ENCODE peak calls at places on chromosomes 16 and 17, in five cellular contexts. B is IMR-90, S is mesenchymal stem cell, A is PC-3, Q is mammary epithelial cell. X is an unnamed sample.

GRCh38 chr17:65678534-65678933 is 117.1 kb upstream of the AXIN2 start:
- DNase-seq in S (no peak), Q (no peak), B (no peak), A (no peak), X (peak; percentile 59)

GRCh38 chr16:46743232-46743719 is 4.9 kb downstream of the MYLK3 start:
- DNase-seq in Q (peak; percentile 6), B (peak; percentile 28), S (peak; percentile 26), A (no peak), X (no peak)

GRCh38 chr17:5769936-5770335 is 185.6 kb upstream of the NLRP1 start:
- DNase-seq in B (no peak), Q (no peak), S (no peak), A (no peak), X (no peak)

GRCh38 chr16:76535-77272 is 1.3 kb upstream of the MPG start:
- DNase-seq in B (peak; percentile 95), A (peak; percentile 74), S (peak; percentile 96), Q (peak; percentile 25), X (peak; percentile 81)

GRCh38 chr16:9422769-9423513 is 331.5 kb downstream of the HAPSTR1 start:
- DNase-seq in S (no peak), A (no peak), Q (no peak), B (no peak), X (no peak)

GRCh38 chr17:56305017-56305416 is 151.7 kb downstream of the ANKFN1 start:
- DNase-seq in S (no peak), Q (no peak), A (peak; percentile 11), B (no peak), X (no peak)

GRCh38 chr16:27273670-27274522 is 5.3 kb upstream of the NSMCE1 start:
- DNase-seq in Q (no peak), A (peak; percentile 52), B (peak; percentile 53), S (peak; percentile 41), X (no peak)

GRCh38 chr17:51029568-51030463 is 90.9 kb downstream of the SPAG9 start:
- DNase-seq in Q (no peak), A (no peak), B (peak; percentile 54), S (peak; percentile 71), X (peak; percentile 58)

GRCh38 chr17:31256936-31257335 is 40.1 kb downstream of the OMG start:
- DNase-seq in Q (no peak), A (no peak), S (no peak), B (no peak), X (no peak)

GRCh38 chr17:82750241-82750905 is 1.5 kb upstream of the TBCD start:
- DNase-seq in B (no peak), S (no peak), Q (no peak), A (no peak), X (no peak)

GRCh38 chr17:44766409-44767038 is 7.7 kb downstream of the ADAM11 start:
- DNase-seq in S (no peak), B (no peak), Q (no peak), A (no peak), X (no peak)

DNA sequence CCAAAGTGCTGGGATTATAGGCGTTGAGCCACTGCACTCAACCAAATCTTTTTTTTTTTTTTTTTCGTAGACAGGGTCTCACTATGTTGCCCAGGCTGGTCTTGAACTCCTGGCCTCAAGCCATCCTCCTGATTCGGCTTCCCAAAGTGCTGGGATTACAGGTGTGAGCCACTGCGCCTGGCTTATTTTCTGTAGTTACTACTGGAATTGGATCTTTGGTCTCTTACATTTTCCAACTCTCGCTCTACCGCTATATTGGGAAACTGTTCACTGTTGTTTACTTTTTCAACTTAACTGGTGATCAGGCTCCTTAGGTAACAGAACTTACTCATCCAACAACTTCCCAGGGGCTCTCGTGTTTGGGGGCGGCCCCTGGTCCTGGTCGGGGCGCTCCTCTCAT is 14.1 kb downstream of the ZNF200 start:
- DNase-seq in A (no peak), S (no peak), Q (no peak), B (no peak), X (no peak)
- H3K9me3 ChIP-seq in A (peaks cover 18% of the 10 kb centered on the region), S (peaks cover 66% of the 10 kb centered on the region), Q (peaks cover 36% of the 10 kb centered on the region), B (peaks cover 46% of the 10 kb centered on the region), X (peaks cover 57% of the 10 kb centered on the region)

DNA sequence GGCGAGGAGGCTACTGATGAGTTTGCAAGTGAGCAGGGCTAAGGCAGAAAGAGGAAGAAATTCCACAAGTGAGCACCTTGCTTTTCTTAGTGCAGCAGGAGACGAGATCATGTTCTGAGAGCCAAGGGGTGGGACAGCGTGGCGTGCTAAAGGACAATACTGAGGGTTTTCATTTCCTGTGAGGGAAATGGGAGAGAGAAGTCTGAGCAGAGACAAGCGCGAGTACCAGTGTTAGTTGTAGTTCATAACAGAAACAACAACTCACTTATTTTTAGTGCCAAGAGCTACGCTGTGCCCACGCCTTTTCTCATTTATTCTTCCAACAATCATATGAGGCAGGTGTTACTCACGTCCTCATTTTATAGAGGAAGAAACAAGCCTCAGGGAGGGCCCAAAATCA is 2.3 kb downstream of the SPACA3 start:
- DNase-seq in Q (peak; percentile 31), A (no peak), B (no peak), S (no peak), X (no peak)
- H3K9ac ChIP-seq in Q (no peak overlapping the region), A (no peak overlapping the region), B (no peak overlapping the region), S (no peak overlapping the region), X (no peak overlapping the region)

GRCh38 chr17:68777243-68777855 is 176.2 kb upstream of the FAM20A start:
- DNase-seq in A (peak; percentile 83), Q (peak; percentile 37), S (peak; percentile 74), B (peak; percentile 67), X (peak; percentile 87)
- H3K4me3 ChIP-seq in A (no peak overlapping the region), Q (no peak overlapping the region), S (peak overlapping the region; percentile 51), B (no peak overlapping the region), X (peak overlapping the region; percentile 53)

GRCh38 chr17:19796457-19796856 is 48.4 kb upstream of the ALDH3A1 start:
- DNase-seq in A (no peak), S (no peak), B (no peak), Q (no peak), X (no peak)

GRCh38 chr17:19805006-19805405 is 56.9 kb upstream of the ALDH3A1 start:
- DNase-seq in B (peak; percentile 31), Q (no peak), S (peak; percentile 8), A (no peak), X (peak; percentile 70)

GRCh38 chr17:19800571-19800970 is 52.5 kb upstream of the ALDH3A1 start:
- DNase-seq in A (no peak), B (no peak), S (no peak), Q (no peak), X (no peak)

GRCh38 chr17:19799796-19800195 is 51.7 kb upstream of the ALDH3A1 start:
- DNase-seq in B (no peak), S (no peak), A (no peak), Q (peak; percentile 75), X (no peak)
- H3K9me3 ChIP-seq in B (peaks cover 3% of the 10 kb centered on the region), S (no peaks in the 10 kb centered on the region), A (no peaks in the 10 kb centered on the region), Q (no peaks in the 10 kb centered on the region), X (no peaks in the 10 kb centered on the region)

GRCh38 chr16:79536958-79537357 is 63.6 kb downstream of the MAF start:
- DNase-seq in Q (no peak), B (no peak), S (no peak), A (no peak), X (no peak)
- H3K9ac ChIP-seq in Q (no peak overlapping the region), B (no peak overlapping the region), S (no peak overlapping the region), A (no peak overlapping the region), X (no peak overlapping the region)

GRCh38 chr17:40098846-40099626 is 1.4 kb downstream of the NR1D1 start:
- DNase-seq in S (peak; percentile 99), Q (peak; percentile 100), A (peak; percentile 94), B (peak; percentile 98), X (peak; percentile 99)

GRCh38 chr17:40100419-40100668 is at the start of gene NR1D1:
- DNase-seq in A (no peak), S (no peak), B (no peak), Q (no peak), X (no peak)

GRCh38 chr17:40101367-40102210 is 1.2 kb upstream of the NR1D1 start:
- DNase-seq in A (no peak), S (peak; percentile 60), B (no peak), Q (no peak), X (no peak)

GRCh38 chr17:40099627-40100418 is 566 bp downstream of the NR1D1 start:
- DNase-seq in B (no peak), Q (peak; percentile 30), S (no peak), A (no peak), X (peak; percentile 21)

DNA sequence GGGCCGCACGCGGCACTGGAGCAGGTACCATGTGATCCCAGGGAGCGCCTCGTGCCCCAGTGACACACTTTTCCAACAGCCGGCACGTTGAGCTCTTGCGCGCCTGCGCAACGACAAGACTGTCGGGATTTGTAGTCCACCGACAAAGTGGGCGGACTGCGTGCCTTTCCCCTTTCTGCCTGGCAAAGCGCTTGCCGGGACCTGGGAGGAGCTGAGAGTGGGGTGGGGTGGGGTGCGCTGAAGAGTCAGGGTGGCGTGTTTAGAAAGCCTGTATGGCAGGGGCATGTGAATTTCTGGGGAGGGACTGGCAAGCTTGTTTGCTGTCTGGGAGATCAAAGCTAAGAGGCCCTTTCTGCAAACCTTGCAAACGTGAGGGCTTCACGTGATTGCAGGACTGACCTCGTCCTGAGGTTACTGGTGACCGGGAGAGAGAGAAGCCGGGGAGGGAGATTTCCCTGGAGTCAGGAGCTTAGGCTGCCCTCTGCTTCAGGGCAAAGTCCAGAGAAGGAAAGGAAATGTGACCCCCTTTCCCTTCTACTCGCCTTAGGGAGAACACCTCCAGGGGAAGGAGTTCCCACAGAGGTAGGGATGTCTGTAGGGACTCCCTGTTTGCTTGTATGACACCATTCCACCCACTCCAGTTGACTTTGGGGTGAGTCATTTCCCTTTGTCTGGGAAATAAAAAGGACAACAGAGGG is 429 bp upstream of the NR1D1 start:
- DNase-seq in Q (peak; percentile 98), S (peak; percentile 99), A (peak; percentile 96), B (peak; percentile 99), X (peak; percentile 100)
- H3K4me3 ChIP-seq in Q (peak overlapping the region; percentile 75), S (peak overlapping the region; percentile 93), A (peak overlapping the region; percentile 80), B (peak overlapping the region; percentile 65), X (peak overlapping the region; percentile 99)

DNA sequence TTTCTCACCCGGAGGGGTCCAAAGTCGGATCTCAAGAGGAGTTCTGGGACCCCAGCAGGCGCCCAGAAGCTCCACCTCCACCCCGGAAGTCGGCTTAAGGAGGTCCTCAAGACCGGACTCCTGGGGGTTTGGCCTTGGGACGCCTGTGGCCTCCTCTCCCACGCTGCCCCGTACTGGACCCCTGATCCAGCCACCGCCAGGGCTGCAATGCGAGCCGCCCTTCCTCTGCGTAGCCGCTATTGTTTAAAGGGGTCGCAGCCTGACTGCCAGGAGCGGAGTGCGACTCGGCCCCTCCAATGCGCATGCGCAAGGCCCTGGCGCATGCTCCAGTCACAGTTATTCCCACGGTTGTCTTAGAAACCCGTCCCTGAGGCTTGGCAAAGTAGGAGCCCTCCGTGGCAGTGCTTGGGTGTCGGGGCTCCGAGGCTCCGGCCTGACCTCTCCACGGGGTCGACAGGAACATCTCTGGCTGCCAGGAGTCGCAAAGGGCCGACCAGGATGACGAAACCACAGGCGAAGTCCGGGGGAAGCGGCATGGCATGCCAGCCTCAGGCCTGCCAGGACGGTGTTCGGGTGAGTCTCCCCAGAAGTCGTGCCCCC is 719.0 kb downstream of the KCNJ18 start:
- DNase-seq in A (no peak), B (no peak), S (no peak), Q (no peak), X (no peak)
- H3K9me3 ChIP-seq in A (peaks cover 16% of the 10 kb centered on the region), B (peaks cover 35% of the 10 kb centered on the region), S (no peaks in the 10 kb centered on the region), Q (peaks cover 40% of the 10 kb centered on the region), X (no peaks in the 10 kb centered on the region)

GRCh38 chr17:12983986-12984932 is 33.6 kb downstream of the ELAC2 start:
- DNase-seq in B (peak; percentile 96), S (no peak), A (peak; percentile 65), Q (peak; percentile 12), X (peak; percentile 80)
- H3K9ac ChIP-seq in B (no peak overlapping the region), S (peak overlapping the region; percentile 86), A (no peak overlapping the region), Q (no peak overlapping the region), X (peak overlapping the region; percentile 61)

X was measured in adipocyte.